ENCODE peak calls at places on chromosome 4, in nine cellular contexts. One of them, this sample, is unnamed.

GRCh38 chr4:171130126-171130801 is 682.9 kb upstream of the GALNTL6 start:
- DNase-seq in ascending aorta: no peak
- DNase-seq in ovary: no peak
- DNase-seq in A549: no peak
- DNase-seq in BJ: no peak
- DNase-seq in neuronal stem cell: no peak
- DNase-seq in dorsolateral prefrontal cortex: no peak
- DNase-seq in upper lobe of right lung: no peak
- DNase-seq in GM23248: no peak
- DNase-seq in this sample: no peak

GRCh38 chr4:122458625-122459024 is 2.1 kb upstream of the IL2 start:
- DNase-seq in ascending aorta: no peak
- DNase-seq in ovary: no peak
- DNase-seq in A549: no peak
- DNase-seq in BJ: no peak
- DNase-seq in neuronal stem cell: no peak
- DNase-seq in dorsolateral prefrontal cortex: no peak
- DNase-seq in upper lobe of right lung: no peak
- DNase-seq in GM23248: peak
- DNase-seq in this sample: no peak

GRCh38 chr4:181504846-181505374 is 738.3 kb upstream of the TENM3 start:
- DNase-seq in ascending aorta: no peak
- DNase-seq in ovary: no peak
- DNase-seq in A549: no peak
- DNase-seq in BJ: no peak
- DNase-seq in neuronal stem cell: no peak
- DNase-seq in dorsolateral prefrontal cortex: no peak
- DNase-seq in upper lobe of right lung: no peak
- DNase-seq in GM23248: no peak
- DNase-seq in this sample: no peak

GRCh38 chr4:94304365-94304971 is 38.2 kb downstream of the HPGDS start:
- DNase-seq in ascending aorta: no peak
- DNase-seq in ovary: no peak
- DNase-seq in A549: peak
- DNase-seq in BJ: peak
- DNase-seq in neuronal stem cell: peak
- DNase-seq in dorsolateral prefrontal cortex: no peak
- DNase-seq in upper lobe of right lung: no peak
- DNase-seq in GM23248: peak
- DNase-seq in this sample: no peak

GRCh38 chr4:113003841-113004240 is 45.6 kb upstream of the ANK2 start:
- DNase-seq in ascending aorta: no peak
- DNase-seq in ovary: no peak
- DNase-seq in A549: no peak
- DNase-seq in BJ: no peak
- DNase-seq in neuronal stem cell: no peak
- DNase-seq in dorsolateral prefrontal cortex: no peak
- DNase-seq in upper lobe of right lung: no peak
- DNase-seq in GM23248: peak
- DNase-seq in this sample: peak

GRCh38 chr4:2702770-2703169 is 53.4 kb downstream of the TNIP2 start:
- DNase-seq in ascending aorta: no peak
- DNase-seq in ovary: no peak
- DNase-seq in A549: no peak
- DNase-seq in BJ: no peak
- DNase-seq in neuronal stem cell: no peak
- DNase-seq in dorsolateral prefrontal cortex: no peak
- DNase-seq in upper lobe of right lung: no peak
- DNase-seq in GM23248: no peak
- DNase-seq in this sample: no peak

GRCh38 chr4:4609622-4610334 is 67.9 kb upstream of the STX18 start:
- DNase-seq in ascending aorta: no peak
- DNase-seq in ovary: no peak
- DNase-seq in A549: no peak
- DNase-seq in BJ: no peak
- DNase-seq in neuronal stem cell: no peak
- DNase-seq in dorsolateral prefrontal cortex: no peak
- DNase-seq in upper lobe of right lung: no peak
- DNase-seq in GM23248: no peak
- DNase-seq in this sample: no peak

GRCh38 chr4:7970031-7970946 is 30.6 kb upstream of the AFAP1 start:
- DNase-seq in ascending aorta: no peak
- DNase-seq in ovary: peak
- DNase-seq in A549: no peak
- DNase-seq in BJ: no peak
- DNase-seq in neuronal stem cell: no peak
- DNase-seq in dorsolateral prefrontal cortex: no peak
- DNase-seq in upper lobe of right lung: no peak
- DNase-seq in GM23248: peak
- DNase-seq in this sample: no peak

GRCh38 chr4:181176306-181176705 is 1066.9 kb upstream of the TENM3 start:
- DNase-seq in ascending aorta: no peak
- DNase-seq in ovary: no peak
- DNase-seq in A549: no peak
- DNase-seq in BJ: no peak
- DNase-seq in neuronal stem cell: no peak
- DNase-seq in dorsolateral prefrontal cortex: no peak
- DNase-seq in upper lobe of right lung: no peak
- DNase-seq in GM23248: peak
- DNase-seq in this sample: no peak

GRCh38 chr4:72846280-72847111 is 223.0 kb downstream of the COX18 start:
- DNase-seq in ascending aorta: no peak
- DNase-seq in ovary: no peak
- DNase-seq in A549: no peak
- DNase-seq in BJ: no peak
- DNase-seq in neuronal stem cell: peak
- DNase-seq in dorsolateral prefrontal cortex: no peak
- DNase-seq in upper lobe of right lung: no peak
- DNase-seq in GM23248: peak
- DNase-seq in this sample: no peak

GRCh38 chr4:139562839-139563238 is 6.8 kb upstream of the SETD7 start:
- DNase-seq in ascending aorta: no peak
- DNase-seq in ovary: no peak
- DNase-seq in A549: no peak
- DNase-seq in BJ: no peak
- DNase-seq in neuronal stem cell: no peak
- DNase-seq in dorsolateral prefrontal cortex: no peak
- DNase-seq in upper lobe of right lung: no peak
- DNase-seq in GM23248: no peak
- DNase-seq in this sample: no peak

GRCh38 chr4:106854970-106855369 is 181.1 kb downstream of the DKK2 start:
- DNase-seq in ascending aorta: no peak
- DNase-seq in ovary: no peak
- DNase-seq in A549: no peak
- DNase-seq in BJ: no peak
- DNase-seq in neuronal stem cell: no peak
- DNase-seq in dorsolateral prefrontal cortex: no peak
- DNase-seq in upper lobe of right lung: no peak
- DNase-seq in GM23248: peak
- DNase-seq in this sample: no peak

GRCh38 chr4:150518559-150518958 is 63.4 kb upstream of the MAB21L2 start:
- DNase-seq in ascending aorta: no peak
- DNase-seq in ovary: no peak
- DNase-seq in A549: peak
- DNase-seq in BJ: no peak
- DNase-seq in neuronal stem cell: no peak
- DNase-seq in dorsolateral prefrontal cortex: no peak
- DNase-seq in upper lobe of right lung: no peak
- DNase-seq in GM23248: peak
- DNase-seq in this sample: peak

GRCh38 chr4:130712038-130712437 is 1616.1 kb downstream of the C4orf33 start:
- DNase-seq in ascending aorta: no peak
- DNase-seq in ovary: no peak
- DNase-seq in A549: no peak
- DNase-seq in BJ: no peak
- DNase-seq in neuronal stem cell: no peak
- DNase-seq in dorsolateral prefrontal cortex: no peak
- DNase-seq in upper lobe of right lung: no peak
- DNase-seq in GM23248: no peak
- DNase-seq in this sample: peak

GRCh38 chr4:147809171-147809570 is 77.3 kb downstream of the ARHGAP10 start:
- DNase-seq in ascending aorta: no peak
- DNase-seq in ovary: no peak
- DNase-seq in A549: no peak
- DNase-seq in BJ: no peak
- DNase-seq in neuronal stem cell: no peak
- DNase-seq in dorsolateral prefrontal cortex: no peak
- DNase-seq in upper lobe of right lung: no peak
- DNase-seq in GM23248: no peak
- DNase-seq in this sample: no peak

GRCh38 chr4:164446516-164446915 is 307.4 kb upstream of the SMIM31 start:
- DNase-seq in ascending aorta: no peak
- DNase-seq in ovary: no peak
- DNase-seq in A549: no peak
- DNase-seq in BJ: no peak
- DNase-seq in neuronal stem cell: no peak
- DNase-seq in dorsolateral prefrontal cortex: no peak
- DNase-seq in upper lobe of right lung: no peak
- DNase-seq in GM23248: no peak
- DNase-seq in this sample: peak

GRCh38 chr4:185534850-185535761 is at the start of gene PDLIM3:
- DNase-seq in ascending aorta: peak
- DNase-seq in ovary: peak
- DNase-seq in A549: peak
- DNase-seq in BJ: no peak
- DNase-seq in neuronal stem cell: peak
- DNase-seq in dorsolateral prefrontal cortex: peak
- DNase-seq in upper lobe of right lung: peak
- DNase-seq in GM23248: peak
- DNase-seq in this sample: no peak

GRCh38 chr4:185532795-185533324 is 2.4 kb downstream of the PDLIM3 start:
- DNase-seq in ascending aorta: no peak
- DNase-seq in ovary: no peak
- DNase-seq in A549: no peak
- DNase-seq in BJ: no peak
- DNase-seq in neuronal stem cell: no peak
- DNase-seq in dorsolateral prefrontal cortex: no peak
- DNase-seq in upper lobe of right lung: no peak
- DNase-seq in GM23248: no peak
- DNase-seq in this sample: no peak

GRCh38 chr4:185535818-185536729 is 767 bp upstream of the PDLIM3 start:
- DNase-seq in ascending aorta: peak
- DNase-seq in ovary: peak
- DNase-seq in A549: no peak
- DNase-seq in BJ: no peak
- DNase-seq in neuronal stem cell: no peak
- DNase-seq in dorsolateral prefrontal cortex: no peak
- DNase-seq in upper lobe of right lung: no peak
- DNase-seq in GM23248: peak
- DNase-seq in this sample: no peak

GRCh38 chr4:185532327-185532726 is 3.0 kb downstream of the PDLIM3 start:
- DNase-seq in ascending aorta: no peak
- DNase-seq in ovary: no peak
- DNase-seq in A549: no peak
- DNase-seq in BJ: no peak
- DNase-seq in neuronal stem cell: no peak
- DNase-seq in dorsolateral prefrontal cortex: no peak
- DNase-seq in upper lobe of right lung: no peak
- DNase-seq in GM23248: no peak
- DNase-seq in this sample: no peak

DNA sequence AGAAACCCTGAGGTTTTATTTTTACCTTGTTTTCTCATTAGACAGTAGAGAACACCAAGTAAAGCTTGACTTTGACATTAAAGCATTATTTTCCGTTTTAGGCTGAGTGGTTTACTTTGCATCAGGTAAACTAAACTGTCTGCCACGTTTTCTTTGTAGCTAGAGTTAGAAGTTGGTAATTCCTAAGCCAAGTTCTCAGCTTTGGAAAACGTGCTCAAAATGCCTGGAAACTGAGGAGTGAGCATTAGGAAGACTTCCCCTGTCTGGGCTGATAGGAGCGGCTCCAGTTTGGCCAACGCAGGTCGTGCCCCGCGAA is 815 bp downstream of the PDLIM3 start:
- DNase-seq in ascending aorta: no peak
- DNase-seq in ovary: no peak
- DNase-seq in A549: no peak
- DNase-seq in BJ: no peak
- DNase-seq in neuronal stem cell: no peak
- DNase-seq in dorsolateral prefrontal cortex: no peak
- DNase-seq in upper lobe of right lung: no peak
- DNase-seq in GM23248: no peak
- DNase-seq in this sample: no peak
- H3K4me3 ChIP-seq in ascending aorta: peak
- H3K4me3 ChIP-seq in ovary: peak
- H3K4me3 ChIP-seq in A549: peak
- H3K4me3 ChIP-seq in BJ: no peak
- H3K4me3 ChIP-seq in neuronal stem cell: peak
- H3K4me3 ChIP-seq in dorsolateral prefrontal cortex: peak
- H3K4me3 ChIP-seq in upper lobe of right lung: peak
- H3K4me3 ChIP-seq in GM23248: peak
- H3K4me3 ChIP-seq in this sample: peak

GRCh38 chr4:76208005-76208765 is 5.4 kb downstream of the SCARB2 start:
- DNase-seq in ascending aorta: peak
- DNase-seq in ovary: peak
- DNase-seq in A549: no peak
- DNase-seq in BJ: peak
- DNase-seq in neuronal stem cell: no peak
- DNase-seq in dorsolateral prefrontal cortex: no peak
- DNase-seq in upper lobe of right lung: peak
- DNase-seq in GM23248: peak
- DNase-seq in this sample: peak
- H3K4me3 ChIP-seq in ascending aorta: peak
- H3K4me3 ChIP-seq in ovary: no peak
- H3K4me3 ChIP-seq in A549: peak
- H3K4me3 ChIP-seq in BJ: peak
- H3K4me3 ChIP-seq in neuronal stem cell: no peak
- H3K4me3 ChIP-seq in dorsolateral prefrontal cortex: peak
- H3K4me3 ChIP-seq in upper lobe of right lung: peak
- H3K4me3 ChIP-seq in GM23248: peak
- H3K4me3 ChIP-seq in this sample: peak

DNA sequence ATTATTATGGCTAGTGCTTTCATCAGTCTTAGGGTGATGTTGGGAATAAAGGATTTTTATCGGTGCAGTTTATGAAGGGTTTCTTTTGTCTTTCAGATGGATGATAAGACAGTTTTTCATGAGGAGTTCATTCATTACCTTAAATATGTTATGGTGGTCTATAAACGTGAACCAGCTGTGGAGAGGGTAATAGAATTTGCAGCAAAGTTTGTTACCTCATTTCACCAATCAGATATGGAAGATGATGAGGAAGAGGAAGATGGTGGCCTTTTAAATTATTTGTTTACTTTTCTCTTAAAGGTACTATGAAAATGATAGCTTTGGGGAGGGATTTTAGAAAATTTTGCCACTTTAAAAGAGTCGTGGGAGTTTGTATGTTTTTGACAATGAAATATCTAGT is 1.3 kb downstream of the NCAPG start:
- DNase-seq in ascending aorta: no peak
- DNase-seq in ovary: no peak
- DNase-seq in A549: no peak
- DNase-seq in BJ: no peak
- DNase-seq in neuronal stem cell: no peak
- DNase-seq in dorsolateral prefrontal cortex: no peak
- DNase-seq in upper lobe of right lung: no peak
- DNase-seq in GM23248: no peak
- DNase-seq in this sample: no peak
- H3K4me3 ChIP-seq in ascending aorta: no peak
- H3K4me3 ChIP-seq in ovary: no peak
- H3K4me3 ChIP-seq in A549: peak
- H3K4me3 ChIP-seq in BJ: peak
- H3K4me3 ChIP-seq in neuronal stem cell: peak
- H3K4me3 ChIP-seq in dorsolateral prefrontal cortex: no peak
- H3K4me3 ChIP-seq in upper lobe of right lung: no peak
- H3K4me3 ChIP-seq in GM23248: peak
- H3K4me3 ChIP-seq in this sample: peak

GRCh38 chr4:42151568-42152506 is 618 bp downstream of the BEND4 start:
- DNase-seq in ascending aorta: no peak
- DNase-seq in ovary: no peak
- DNase-seq in A549: no peak
- DNase-seq in BJ: no peak
- DNase-seq in neuronal stem cell: peak
- DNase-seq in dorsolateral prefrontal cortex: no peak
- DNase-seq in upper lobe of right lung: no peak
- DNase-seq in GM23248: peak
- DNase-seq in this sample: no peak
- H3K4me3 ChIP-seq in ascending aorta: peak
- H3K4me3 ChIP-seq in ovary: peak
- H3K4me3 ChIP-seq in A549: peak
- H3K4me3 ChIP-seq in BJ: no peak
- H3K4me3 ChIP-seq in neuronal stem cell: peak
- H3K4me3 ChIP-seq in dorsolateral prefrontal cortex: peak
- H3K4me3 ChIP-seq in upper lobe of right lung: peak
- H3K4me3 ChIP-seq in GM23248: no peak
- H3K4me3 ChIP-seq in this sample: peak

This sample was measured in skeletal muscle cell.